ENCODE peak calls at places on chromosomes 3 and 15, in six cellular contexts. One of them, this sample, is unnamed.

GRCh38 chr15:67854358-67854757 is 14.5 kb upstream of the RNU6-1 start:
- DNase-seq in adrenal gland: no peak
- DNase-seq in neural progenitor cell: no peak
- DNase-seq in astrocyte of the spinal cord: no peak
- DNase-seq in activated B cell treated with CpG ODN at 0.5 μM for 24 hours: no peak
- DNase-seq in epithelial cell of esophagus: no peak
- DNase-seq in this sample: no peak

GRCh38 chr15:70879386-70879785 is 12.8 kb downstream of the THAP10 start:
- DNase-seq in astrocyte of the spinal cord: peak
- DNase-seq in activated B cell treated with CpG ODN at 0.5 μM for 24 hours: no peak
- DNase-seq in epithelial cell of esophagus: no peak
- DNase-seq in neural progenitor cell: no peak
- DNase-seq in adrenal gland: no peak
- DNase-seq in this sample: no peak

GRCh38 chr3:51916418-51916817 is 13.3 kb upstream of the IQCF1 start:
- DNase-seq in adrenal gland: no peak
- DNase-seq in epithelial cell of esophagus: no peak
- DNase-seq in neural progenitor cell: no peak
- DNase-seq in astrocyte of the spinal cord: no peak
- DNase-seq in activated B cell treated with CpG ODN at 0.5 μM for 24 hours: no peak
- DNase-seq in this sample: no peak

GRCh38 chr3:2099028-2099671 is 484 bp downstream of the CNTN4 start:
- DNase-seq in activated B cell treated with CpG ODN at 0.5 μM for 24 hours: no peak
- DNase-seq in neural progenitor cell: peak
- DNase-seq in epithelial cell of esophagus: no peak
- DNase-seq in astrocyte of the spinal cord: no peak
- DNase-seq in adrenal gland: no peak
- DNase-seq in this sample: no peak

GRCh38 chr15:27844018-27844666 is 255.0 kb downstream of the OCA2 start:
- DNase-seq in astrocyte of the spinal cord: peak
- DNase-seq in neural progenitor cell: no peak
- DNase-seq in adrenal gland: no peak
- DNase-seq in epithelial cell of esophagus: peak
- DNase-seq in activated B cell treated with CpG ODN at 0.5 μM for 24 hours: no peak
- DNase-seq in this sample: no peak

GRCh38 chr3:188491276-188491687 is 337.3 kb downstream of the LPP start:
- DNase-seq in epithelial cell of esophagus: no peak
- DNase-seq in neural progenitor cell: no peak
- DNase-seq in adrenal gland: peak
- DNase-seq in activated B cell treated with CpG ODN at 0.5 μM for 24 hours: no peak
- DNase-seq in astrocyte of the spinal cord: peak
- DNase-seq in this sample: no peak

GRCh38 chr15:38533926-38534325 is 30.7 kb downstream of the RASGRP1 start:
- DNase-seq in adrenal gland: no peak
- DNase-seq in neural progenitor cell: no peak
- DNase-seq in epithelial cell of esophagus: no peak
- DNase-seq in activated B cell treated with CpG ODN at 0.5 μM for 24 hours: no peak
- DNase-seq in astrocyte of the spinal cord: no peak
- DNase-seq in this sample: no peak

GRCh38 chr15:44550256-44550655 is 13.3 kb downstream of the EIF3J start:
- DNase-seq in activated B cell treated with CpG ODN at 0.5 μM for 24 hours: no peak
- DNase-seq in astrocyte of the spinal cord: peak
- DNase-seq in epithelial cell of esophagus: peak
- DNase-seq in adrenal gland: no peak
- DNase-seq in neural progenitor cell: no peak
- DNase-seq in this sample: no peak

GRCh38 chr3:122146466-122146865 is 37.0 kb upstream of the CASR start:
- DNase-seq in neural progenitor cell: no peak
- DNase-seq in epithelial cell of esophagus: peak
- DNase-seq in adrenal gland: no peak
- DNase-seq in activated B cell treated with CpG ODN at 0.5 μM for 24 hours: no peak
- DNase-seq in astrocyte of the spinal cord: no peak
- DNase-seq in this sample: no peak

GRCh38 chr3:112699436-112699978 is 58.6 kb upstream of the CCDC80 start:
- DNase-seq in astrocyte of the spinal cord: peak
- DNase-seq in adrenal gland: no peak
- DNase-seq in epithelial cell of esophagus: peak
- DNase-seq in neural progenitor cell: no peak
- DNase-seq in activated B cell treated with CpG ODN at 0.5 μM for 24 hours: no peak
- DNase-seq in this sample: no peak

GRCh38 chr15:48333553-48333952 is 2.3 kb downstream of the DUT start:
- DNase-seq in epithelial cell of esophagus: no peak
- DNase-seq in adrenal gland: no peak
- DNase-seq in neural progenitor cell: no peak
- DNase-seq in activated B cell treated with CpG ODN at 0.5 μM for 24 hours: no peak
- DNase-seq in astrocyte of the spinal cord: no peak
- DNase-seq in this sample: no peak

GRCh38 chr15:48331796-48332641 is 790 bp downstream of the DUT start:
- DNase-seq in neural progenitor cell: peak
- DNase-seq in epithelial cell of esophagus: peak
- DNase-seq in activated B cell treated with CpG ODN at 0.5 μM for 24 hours: peak
- DNase-seq in astrocyte of the spinal cord: no peak
- DNase-seq in adrenal gland: peak
- DNase-seq in this sample: peak

GRCh38 chr15:48330045-48330840 is 986 bp upstream of the DUT start:
- DNase-seq in adrenal gland: no peak
- DNase-seq in activated B cell treated with CpG ODN at 0.5 μM for 24 hours: no peak
- DNase-seq in epithelial cell of esophagus: peak
- DNase-seq in astrocyte of the spinal cord: peak
- DNase-seq in neural progenitor cell: no peak
- DNase-seq in this sample: no peak

GRCh38 chr15:48332642-48333034 is 1.4 kb downstream of the DUT start:
- DNase-seq in activated B cell treated with CpG ODN at 0.5 μM for 24 hours: no peak
- DNase-seq in adrenal gland: no peak
- DNase-seq in astrocyte of the spinal cord: no peak
- DNase-seq in epithelial cell of esophagus: no peak
- DNase-seq in neural progenitor cell: no peak
- DNase-seq in this sample: no peak

DNA sequence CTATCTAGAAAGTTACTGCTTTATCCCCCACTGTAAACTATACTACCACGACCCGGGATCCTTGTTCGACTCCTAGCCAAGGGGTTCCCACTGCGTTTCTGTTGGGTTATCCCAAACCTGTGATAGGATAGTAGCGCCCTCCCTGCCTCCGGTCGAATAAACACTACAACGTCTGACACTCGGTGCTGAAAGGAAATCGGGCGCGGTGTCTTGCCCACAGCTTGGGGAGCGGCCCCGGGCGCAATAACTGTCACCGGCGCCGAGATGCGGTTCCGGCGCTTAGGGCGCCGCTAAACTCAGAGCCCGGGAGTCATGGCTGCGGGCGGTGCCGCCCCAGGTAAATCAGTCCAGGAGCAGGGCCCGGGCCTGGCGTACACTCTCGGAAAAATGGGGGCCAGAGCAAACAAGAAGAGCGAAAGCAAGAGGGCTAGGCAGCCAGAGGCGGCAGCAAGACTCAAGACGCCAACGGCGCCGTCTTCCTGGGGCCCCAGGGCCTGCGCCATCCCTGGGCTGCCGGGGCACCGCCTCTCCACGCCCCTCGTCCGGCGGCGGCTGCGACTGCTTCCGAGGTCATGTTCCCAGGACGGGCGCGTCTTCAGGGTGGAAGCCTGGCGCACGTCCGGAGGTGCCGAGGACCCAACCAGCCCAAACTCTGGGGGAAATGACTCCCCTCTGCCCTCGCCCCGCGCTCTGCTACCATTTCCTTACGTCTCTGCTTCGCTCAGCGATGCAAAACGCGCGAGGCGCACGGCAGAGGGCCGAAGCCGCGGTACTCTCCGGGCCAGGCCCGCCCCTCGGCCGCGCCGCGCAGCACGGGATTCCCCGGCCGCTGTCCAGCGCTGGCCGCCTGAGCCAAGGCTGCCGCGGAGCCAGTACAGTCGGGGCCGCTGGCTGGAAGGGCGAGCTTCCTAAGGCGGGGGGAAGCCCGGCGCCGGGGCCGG is at the start of gene DUT:
- DNase-seq in adrenal gland: peak
- DNase-seq in astrocyte of the spinal cord: peak
- DNase-seq in neural progenitor cell: peak
- DNase-seq in activated B cell treated with CpG ODN at 0.5 μM for 24 hours: peak
- DNase-seq in epithelial cell of esophagus: peak
- DNase-seq in this sample: peak
- TF ChIP-seq CTCF in adrenal gland: no peak
- TF ChIP-seq CTCF in astrocyte of the spinal cord: no peak
- TF ChIP-seq CTCF in neural progenitor cell: no peak
- TF ChIP-seq CTCF in activated B cell treated with CpG ODN at 0.5 μM for 24 hours: no peak
- TF ChIP-seq CTCF in epithelial cell of esophagus: no peak
- TF ChIP-seq CTCF in this sample: no peak

GRCh38 chr3:33732394-33732793 is 14.3 kb upstream of the CLASP2 start:
- DNase-seq in astrocyte of the spinal cord: no peak
- DNase-seq in epithelial cell of esophagus: no peak
- DNase-seq in activated B cell treated with CpG ODN at 0.5 μM for 24 hours: no peak
- DNase-seq in adrenal gland: no peak
- DNase-seq in neural progenitor cell: no peak
- DNase-seq in this sample: no peak
- TF ChIP-seq CTCF in astrocyte of the spinal cord: peak
- TF ChIP-seq CTCF in epithelial cell of esophagus: peak
- TF ChIP-seq CTCF in activated B cell treated with CpG ODN at 0.5 μM for 24 hours: no peak
- TF ChIP-seq CTCF in adrenal gland: no peak
- TF ChIP-seq CTCF in neural progenitor cell: peak
- TF ChIP-seq CTCF in this sample: peak

GRCh38 chr3:143601738-143602480 is 246.4 kb downstream of the SLC9A9 start:
- DNase-seq in neural progenitor cell: no peak
- DNase-seq in activated B cell treated with CpG ODN at 0.5 μM for 24 hours: no peak
- DNase-seq in epithelial cell of esophagus: peak
- DNase-seq in adrenal gland: no peak
- DNase-seq in astrocyte of the spinal cord: peak
- DNase-seq in this sample: no peak
- TF ChIP-seq CTCF in neural progenitor cell: no peak
- TF ChIP-seq CTCF in activated B cell treated with CpG ODN at 0.5 μM for 24 hours: no peak
- TF ChIP-seq CTCF in epithelial cell of esophagus: no peak
- TF ChIP-seq CTCF in adrenal gland: no peak
- TF ChIP-seq CTCF in astrocyte of the spinal cord: no peak
- TF ChIP-seq CTCF in this sample: no peak

DNA sequence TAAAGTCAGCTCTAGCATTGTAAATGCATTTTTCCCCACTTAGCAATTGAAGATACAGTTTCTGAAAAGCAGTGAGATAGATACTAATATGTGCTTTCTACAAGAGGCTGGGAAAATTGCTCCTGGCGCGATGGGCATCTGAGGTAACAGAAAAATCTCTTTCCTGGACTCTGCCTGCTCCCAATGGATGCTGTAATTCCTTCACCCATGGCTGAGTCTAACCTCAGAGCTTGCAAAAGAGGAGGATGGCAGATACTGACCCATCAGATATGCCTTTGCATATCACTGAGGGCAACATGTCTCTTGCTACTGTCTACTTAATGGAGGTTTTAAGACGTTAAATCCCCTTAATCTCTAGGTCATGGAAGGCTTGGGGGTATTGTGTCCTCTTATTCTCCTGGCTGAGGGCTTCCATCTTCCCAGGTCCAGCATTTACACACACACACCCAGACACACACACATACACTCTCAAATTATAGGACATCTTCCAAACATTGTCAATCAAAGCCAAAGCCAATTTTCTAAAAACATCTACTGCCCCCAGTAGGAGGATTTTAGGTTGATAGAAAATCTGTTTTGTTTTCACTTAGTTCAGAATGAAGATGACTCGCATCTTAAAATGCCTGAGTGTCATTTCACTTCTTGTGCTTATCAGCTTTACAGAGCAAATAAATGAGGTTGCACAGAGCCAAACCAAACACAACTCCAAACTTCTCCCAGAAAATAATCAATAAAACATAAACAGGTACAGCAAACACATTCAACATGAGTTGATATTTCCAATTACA is 2.4 kb downstream of the TRPM1 start:
- DNase-seq in neural progenitor cell: no peak
- DNase-seq in epithelial cell of esophagus: no peak
- DNase-seq in astrocyte of the spinal cord: no peak
- DNase-seq in adrenal gland: no peak
- DNase-seq in activated B cell treated with CpG ODN at 0.5 μM for 24 hours: no peak
- DNase-seq in this sample: no peak
- TF ChIP-seq CTCF in neural progenitor cell: no peak
- TF ChIP-seq CTCF in epithelial cell of esophagus: no peak
- TF ChIP-seq CTCF in astrocyte of the spinal cord: no peak
- TF ChIP-seq CTCF in adrenal gland: no peak
- TF ChIP-seq CTCF in activated B cell treated with CpG ODN at 0.5 μM for 24 hours: no peak
- TF ChIP-seq CTCF in this sample: no peak

GRCh38 chr3:106862067-106862466 is 515.2 kb upstream of the CCDC54 start:
- DNase-seq in adrenal gland: no peak
- DNase-seq in activated B cell treated with CpG ODN at 0.5 μM for 24 hours: no peak
- DNase-seq in epithelial cell of esophagus: peak
- DNase-seq in neural progenitor cell: no peak
- DNase-seq in astrocyte of the spinal cord: peak
- DNase-seq in this sample: no peak
- TF ChIP-seq CTCF in adrenal gland: no peak
- TF ChIP-seq CTCF in activated B cell treated with CpG ODN at 0.5 μM for 24 hours: no peak
- TF ChIP-seq CTCF in epithelial cell of esophagus: peak
- TF ChIP-seq CTCF in neural progenitor cell: peak
- TF ChIP-seq CTCF in astrocyte of the spinal cord: peak
- TF ChIP-seq CTCF in this sample: no peak

GRCh38 chr3:115861166-115861733 is 237.9 kb downstream of the GAP43 start:
- DNase-seq in astrocyte of the spinal cord: no peak
- DNase-seq in neural progenitor cell: no peak
- DNase-seq in adrenal gland: no peak
- DNase-seq in epithelial cell of esophagus: no peak
- DNase-seq in activated B cell treated with CpG ODN at 0.5 μM for 24 hours: no peak
- DNase-seq in this sample: no peak
- TF ChIP-seq CTCF in astrocyte of the spinal cord: no peak
- TF ChIP-seq CTCF in neural progenitor cell: peak
- TF ChIP-seq CTCF in adrenal gland: no peak
- TF ChIP-seq CTCF in epithelial cell of esophagus: peak
- TF ChIP-seq CTCF in activated B cell treated with CpG ODN at 0.5 μM for 24 hours: no peak
- TF ChIP-seq CTCF in this sample: peak

GRCh38 chr15:79208179-79208578 is 74.3 kb upstream of the ANKRD34C start:
- DNase-seq in astrocyte of the spinal cord: no peak
- DNase-seq in adrenal gland: no peak
- DNase-seq in activated B cell treated with CpG ODN at 0.5 μM for 24 hours: no peak
- DNase-seq in neural progenitor cell: no peak
- DNase-seq in epithelial cell of esophagus: no peak
- DNase-seq in this sample: no peak
- TF ChIP-seq CTCF in astrocyte of the spinal cord: no peak
- TF ChIP-seq CTCF in adrenal gland: no peak
- TF ChIP-seq CTCF in activated B cell treated with CpG ODN at 0.5 μM for 24 hours: no peak
- TF ChIP-seq CTCF in neural progenitor cell: no peak
- TF ChIP-seq CTCF in epithelial cell of esophagus: peak
- TF ChIP-seq CTCF in this sample: no peak

GRCh38 chr3:34547297-34547920 is 749.0 kb downstream of the PDCD6IP start:
- DNase-seq in neural progenitor cell: no peak
- DNase-seq in activated B cell treated with CpG ODN at 0.5 μM for 24 hours: no peak
- DNase-seq in epithelial cell of esophagus: no peak
- DNase-seq in adrenal gland: no peak
- DNase-seq in astrocyte of the spinal cord: no peak
- DNase-seq in this sample: no peak

GRCh38 chr3:34544136-34544535 is 745.7 kb downstream of the PDCD6IP start:
- DNase-seq in adrenal gland: no peak
- DNase-seq in activated B cell treated with CpG ODN at 0.5 μM for 24 hours: no peak
- DNase-seq in astrocyte of the spinal cord: no peak
- DNase-seq in neural progenitor cell: no peak
- DNase-seq in epithelial cell of esophagus: no peak
- DNase-seq in this sample: no peak
- TF ChIP-seq CTCF in adrenal gland: no peak
- TF ChIP-seq CTCF in activated B cell treated with CpG ODN at 0.5 μM for 24 hours: no peak
- TF ChIP-seq CTCF in astrocyte of the spinal cord: no peak
- TF ChIP-seq CTCF in neural progenitor cell: no peak
- TF ChIP-seq CTCF in epithelial cell of esophagus: no peak
- TF ChIP-seq CTCF in this sample: no peak

This sample was measured in endothelial cell.